ENCODE peak calls at places on chromosome 7, in eight cellular contexts. A, P, E, M, I, Z, D and O are unnamed samples.
A peak's percentile ranks its signal among the peaks of the same experiment; 100 is the strongest.

GRCh38 chr7:151608031-151608551 is 88.4 kb upstream of the RHEB start:
- DNase-seq in A (no peak), P (no peak), E (peak; percentile 55), M (no peak), I (peak; percentile 36), Z (no peak), D (no peak), O (no peak)

GRCh38 chr7:44292418-44292817 is 33.0 kb downstream of the CAMK2B start:
- DNase-seq in A (no peak), P (no peak), E (no peak), M (no peak), I (no peak), Z (no peak), D (no peak), O (no peak)

GRCh38 chr7:23687011-23687410 is 7.0 kb downstream of the FAM221A start:
- DNase-seq in A (no peak), P (no peak), E (no peak), M (peak; percentile 15), I (no peak), Z (no peak), D (no peak), O (no peak)

GRCh38 chr7:36637417-36637816 is 86.9 kb downstream of the AOAH start:
- DNase-seq in A (no peak), P (no peak), E (no peak), M (no peak), I (no peak), Z (no peak), D (no peak), O (no peak)

GRCh38 chr7:149257146-149257545 is 4.8 kb upstream of the ZNF783 start:
- DNase-seq in A (no peak), P (no peak), E (peak; percentile 17), M (no peak), I (no peak), Z (no peak), D (no peak), O (no peak)

GRCh38 chr7:22821702-22822485 is 755 bp downstream of the TOMM7 start:
- DNase-seq in A (no peak), P (no peak), E (peak; percentile 31), M (no peak), I (no peak), Z (no peak), D (no peak), O (no peak)

GRCh38 chr7:157789094-157789493 is 452.3 kb downstream of the DNAJB6 start:
- DNase-seq in A (no peak), P (no peak), E (no peak), M (no peak), I (no peak), Z (no peak), D (no peak), O (no peak)

GRCh38 chr7:36391436-36392198 is 2.0 kb downstream of the ANLN start:
- DNase-seq in A (peak; percentile 70), P (no peak), E (peak; percentile 35), M (no peak), I (no peak), Z (no peak), D (no peak), O (no peak)

GRCh38 chr7:24717694-24718320 is 39.5 kb downstream of the GSDME start:
- DNase-seq in A (peak; percentile 64), P (no peak), E (peak; percentile 8), M (no peak), I (no peak), Z (no peak), D (no peak), O (no peak)

GRCh38 chr7:149817301-149817771 is 20.8 kb upstream of the ZNF862 start:
- DNase-seq in A (no peak), P (no peak), E (no peak), M (no peak), I (no peak), Z (no peak), D (no peak), O (no peak)

GRCh38 chr7:82230826-82231581 is 212.6 kb downstream of the CACNA2D1 start:
- DNase-seq in A (no peak), P (no peak), E (no peak), M (no peak), I (no peak), Z (no peak), D (no peak), O (no peak)

GRCh38 chr7:83947260-83947659 is 247.3 kb downstream of the SEMA3A start:
- DNase-seq in A (peak; percentile 42), P (no peak), E (peak; percentile 7), M (no peak), I (peak; percentile 40), Z (no peak), D (no peak), O (no peak)

GRCh38 chr7:101200862-101201599 is at the start of gene MOGAT3:
- DNase-seq in A (no peak), P (no peak), E (no peak), M (no peak), I (peak; percentile 98), Z (no peak), D (no peak), O (no peak)

GRCh38 chr7:117350027-117350426 is 27.2 kb upstream of the WNT2 start:
- DNase-seq in A (no peak), P (no peak), E (no peak), M (no peak), I (no peak), Z (no peak), D (no peak), O (no peak)

GRCh38 chr7:151520419-151521229 is 929 bp upstream of the RHEB start:
- DNase-seq in A (peak; percentile 61), P (peak; percentile 40), E (peak; percentile 52), M (no peak), I (no peak), Z (peak; percentile 11), D (peak; percentile 17), O (no peak)

GRCh38 chr7:28672397-28672797 is 260.1 kb downstream of the CREB5 start:
- DNase-seq in A (no peak), P (no peak), E (no peak), M (no peak), I (no peak), Z (no peak), D (no peak), O (no peak)

GRCh38 chr7:21912931-21913780 is 32.5 kb downstream of the CDCA7L start:
- DNase-seq in A (no peak), P (no peak), E (no peak), M (no peak), I (no peak), Z (no peak), D (no peak), O (no peak)

GRCh38 chr7:28488061-28488791 is 75.9 kb downstream of the CREB5 start:
- DNase-seq in A (no peak), P (no peak), E (no peak), M (no peak), I (no peak), Z (no peak), D (no peak), O (no peak)

GRCh38 chr7:128737867-128738390 is 1.2 kb upstream of the CALU start:
- DNase-seq in A (no peak), P (no peak), E (peak; percentile 54), M (peak; percentile 73), I (no peak), Z (no peak), D (no peak), O (peak; percentile 32)

GRCh38 chr7:157905740-157906461 is 569.1 kb downstream of the DNAJB6 start:
- DNase-seq in A (no peak), P (no peak), E (no peak), M (no peak), I (no peak), Z (no peak), D (no peak), O (no peak)

GRCh38 chr7:77425151-77426051 is 9.3 kb upstream of the GSAP start:
- DNase-seq in A (peak; percentile 14), P (no peak), E (no peak), M (peak; percentile 57), I (no peak), Z (no peak), D (no peak), O (no peak)

GRCh38 chr7:28855538-28856217 is 102.5 kb downstream of the TRIL start:
- DNase-seq in A (no peak), P (no peak), E (no peak), M (peak; percentile 82), I (no peak), Z (no peak), D (no peak), O (peak; percentile 67)

GRCh38 chr7:139603896-139604295 is 80.4 kb downstream of the CLEC2L start:
- DNase-seq in A (no peak), P (no peak), E (no peak), M (no peak), I (no peak), Z (no peak), D (no peak), O (no peak)

GRCh38 chr7:114405427-114405826 is 9.2 kb upstream of the FOXP2 start:
- DNase-seq in A (peak; percentile 21), P (no peak), E (peak; percentile 50), M (no peak), I (no peak), Z (no peak), D (no peak), O (no peak)

GRCh38 chr7:12765431-12766100 is 78.1 kb downstream of the ARL4A start:
- DNase-seq in A (no peak), P (no peak), E (no peak), M (no peak), I (no peak), Z (no peak), D (no peak), O (no peak)

GRCh38 chr7:136657332-136657942 is 211.0 kb upstream of the CHRM2 start:
- DNase-seq in A (no peak), P (no peak), E (no peak), M (no peak), I (no peak), Z (no peak), D (no peak), O (no peak)

GRCh38 chr7:100162874-100163533 is 4.5 kb upstream of the TRAPPC14 start:
- DNase-seq in A (no peak), P (no peak), E (no peak), M (no peak), I (no peak), Z (no peak), D (no peak), O (no peak)

GRCh38 chr7:51543801-51544553 is 227.4 kb upstream of the COBL start:
- DNase-seq in A (no peak), P (no peak), E (no peak), M (no peak), I (no peak), Z (no peak), D (no peak), O (no peak)

GRCh38 chr7:118029881-118030422 is 154.0 kb upstream of the LSM8 start:
- DNase-seq in A (no peak), P (no peak), E (no peak), M (no peak), I (no peak), Z (no peak), D (no peak), O (no peak)

GRCh38 chr7:47979145-47979831 is at the start of gene HUS1:
- DNase-seq in A (peak; percentile 98), P (peak; percentile 92), E (peak; percentile 74), M (peak; percentile 94), I (peak; percentile 85), Z (peak; percentile 83), D (peak; percentile 80), O (peak; percentile 87)

GRCh38 chr7:14924398-14924797 is 21.8 kb upstream of the DGKB start:
- DNase-seq in A (no peak), P (no peak), E (peak; percentile 11), M (no peak), I (no peak), Z (no peak), D (no peak), O (peak; percentile 12)

GRCh38 chr7:123811056-123811455 is 33.9 kb upstream of the HYAL4 start:
- DNase-seq in A (no peak), P (no peak), E (no peak), M (no peak), I (no peak), Z (no peak), D (no peak), O (no peak)

GRCh38 chr7:55567495-55568070 is 4.7 kb downstream of the VOPP1 start:
- DNase-seq in A (peak; percentile 68), P (no peak), E (no peak), M (no peak), I (no peak), Z (no peak), D (no peak), O (no peak)

GRCh38 chr7:92961966-92962365 is 125.6 kb upstream of the CDK6 start:
- DNase-seq in A (no peak), P (no peak), E (no peak), M (no peak), I (no peak), Z (no peak), D (no peak), O (no peak)